ENCODE peak calls at places on chromosomes 16 and 17, in seven cellular contexts. O, L, K, P, X, A and E are unnamed samples.

GRCh38 chr17:45837603-45838002 is 7.1 kb upstream of the SPPL2C start:
- DNase-seq in X (no peak), O (peak), K (no peak), A (no peak), P (peak), L (no peak), E (no peak)

GRCh38 chr16:3731126-3731935 is 14.0 kb upstream of the TRAP1 start:
- DNase-seq in K (no peak), O (peak), X (no peak), A (no peak), P (peak), L (no peak), E (no peak)

GRCh38 chr17:39365252-39365651 is 36.2 kb downstream of the FBXL20 start:
- DNase-seq in X (no peak), P (no peak), A (no peak), O (no peak), L (no peak), K (no peak), E (no peak)

GRCh38 chr16:13441675-13442074 is 478.3 kb upstream of the ERCC4 start:
- DNase-seq in O (no peak), L (no peak), P (no peak), X (no peak), K (no peak), A (no peak), E (no peak)

GRCh38 chr16:2915196-2915929 is 3.6 kb downstream of the FLYWCH1 start:
- DNase-seq in P (no peak), K (no peak), X (no peak), O (peak), A (no peak), L (no peak), E (no peak)

GRCh38 chr17:1716912-1717695 is 6.9 kb upstream of the TLCD2 start:
- DNase-seq in L (peak), K (peak), P (peak), O (peak), X (peak), A (peak), E (peak)

GRCh38 chr17:50046179-50046578 is 9.7 kb upstream of the ITGA3 start:
- DNase-seq in O (no peak), P (no peak), A (no peak), X (no peak), L (no peak), K (no peak), E (no peak)

GRCh38 chr16:71367243-71367976 is 8.9 kb downstream of the CALB2 start:
- DNase-seq in K (peak), X (no peak), A (no peak), L (peak), P (no peak), O (no peak), E (peak)

GRCh38 chr17:39724731-39725130 is 5.6 kb downstream of the MIEN1 start:
- DNase-seq in L (no peak), O (peak), K (no peak), X (no peak), A (no peak), P (peak), E (no peak)

GRCh38 chr16:56257260-56257659 is 66.0 kb downstream of the GNAO1 start:
- DNase-seq in O (peak), K (no peak), X (peak), P (no peak), A (no peak), L (peak), E (no peak)

GRCh38 chr17:48037036-48037881 is at the start of gene COPZ2:
- DNase-seq in P (peak), O (peak), L (peak), A (peak), X (peak), K (peak), E (no peak)

DNA sequence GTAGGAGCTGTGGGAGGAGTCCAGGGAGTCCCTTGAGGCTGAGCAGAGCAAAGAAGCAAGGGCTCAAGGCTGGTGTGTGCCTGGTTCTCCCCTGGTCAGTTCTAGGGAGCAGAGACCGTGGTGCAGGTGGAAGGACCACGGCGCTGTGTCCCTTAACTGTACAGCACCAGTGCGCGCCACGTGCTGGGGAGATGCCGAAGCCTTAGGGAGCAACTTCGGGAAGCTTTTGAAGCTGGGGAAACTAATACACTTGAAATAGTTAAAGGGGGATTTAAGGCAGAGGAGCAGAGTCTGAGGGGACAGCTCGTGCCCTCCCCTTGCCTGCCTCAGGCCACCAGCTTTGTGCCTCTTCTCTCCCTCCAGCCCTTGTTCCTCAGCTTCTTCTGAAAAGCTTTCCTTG is 27.5 kb downstream of the MINK1 start:
- DNase-seq in L (no peak), A (no peak), O (no peak), P (no peak), K (no peak), X (no peak), E (no peak)
- H3K27ac ChIP-seq in L (no peak), A (no peak), O (peak), P (no peak), K (no peak), X (peak), E (no peak)

GRCh38 chr16:89490386-89491237 is at the start of gene ANKRD11:
- DNase-seq in P (peak), O (peak), K (peak), L (peak), A (peak), X (peak), E (peak)

GRCh38 chr16:89491238-89491869 is 993 bp upstream of the ANKRD11 start:
- DNase-seq in L (no peak), P (no peak), K (no peak), X (no peak), A (no peak), O (peak), E (no peak)

GRCh38 chr16:89489731-89490385 is 503 bp downstream of the ANKRD11 start:
- DNase-seq in K (no peak), L (no peak), X (no peak), A (no peak), P (peak), O (peak), E (no peak)

GRCh38 chr16:89493776-89494175 is 3.4 kb upstream of the ANKRD11 start:
- DNase-seq in K (no peak), X (no peak), P (no peak), O (peak), L (no peak), A (no peak), E (no peak)

GRCh38 chr16:89491974-89492687 is 1.8 kb upstream of the ANKRD11 start:
- DNase-seq in X (no peak), L (no peak), K (no peak), O (peak), A (no peak), P (no peak), E (no peak)
- H3K27ac ChIP-seq in X (no peak), L (no peak), K (peak), O (no peak), A (peak), P (no peak), E (no peak)

GRCh38 chr17:72477529-72477928 is 356.7 kb downstream of the SOX9 start:
- DNase-seq in P (peak), L (peak), O (no peak), A (no peak), K (peak), X (no peak), E (no peak)

GRCh38 chr17:72474740-72475477 is 354.1 kb downstream of the SOX9 start:
- DNase-seq in P (no peak), L (peak), X (no peak), A (no peak), O (no peak), K (peak), E (no peak)

GRCh38 chr17:72476575-72476986 is 355.8 kb downstream of the SOX9 start:
- DNase-seq in L (no peak), O (no peak), P (no peak), A (no peak), X (no peak), K (no peak), E (no peak)

GRCh38 chr17:72474243-72474642 is 353.4 kb downstream of the SOX9 start:
- DNase-seq in O (no peak), P (no peak), A (no peak), X (no peak), L (no peak), K (no peak), E (no peak)

DNA sequence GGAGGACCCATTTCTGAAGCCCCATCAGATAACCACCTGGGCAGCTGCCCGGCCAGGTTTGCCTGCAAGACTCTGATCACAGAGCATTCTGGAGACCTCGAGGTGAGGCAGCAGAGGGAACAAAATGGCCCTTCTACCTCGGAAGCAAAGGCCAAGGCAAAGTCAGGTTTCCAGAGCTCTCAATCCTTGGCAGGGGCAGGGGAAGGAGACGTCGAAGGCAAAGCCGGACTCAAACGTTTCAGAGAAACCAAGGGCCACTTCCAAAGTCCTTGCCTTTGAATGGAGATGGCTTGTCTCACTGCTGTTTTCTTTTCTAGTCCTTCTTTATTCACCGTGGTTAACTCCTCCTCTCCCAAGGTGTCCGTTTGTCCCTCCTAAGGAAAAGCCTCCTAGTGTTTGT is 355.3 kb downstream of the SOX9 start:
- DNase-seq in O (no peak), A (no peak), P (no peak), K (peak), X (no peak), L (no peak), E (no peak)
- H3K27ac ChIP-seq in O (no peak), A (no peak), P (peak), K (peak), X (no peak), L (peak), E (no peak)

GRCh38 chr17:79913896-79914812 is 74.9 kb upstream of the CBX4 start:
- DNase-seq in X (no peak), K (no peak), A (no peak), L (no peak), O (no peak), P (peak), E (no peak)

GRCh38 chr17:79914813-79915740 is 75.8 kb upstream of the CBX4 start:
- DNase-seq in L (no peak), X (no peak), O (no peak), A (no peak), K (no peak), P (peak), E (no peak)

GRCh38 chr17:79916506-79916905 is 77.3 kb upstream of the CBX4 start:
- DNase-seq in P (peak), X (no peak), O (no peak), K (no peak), A (no peak), L (no peak), E (no peak)

GRCh38 chr17:79916991-79917901 is 78.0 kb upstream of the CBX4 start:
- DNase-seq in K (no peak), O (no peak), A (no peak), L (no peak), P (peak), X (no peak), E (no peak)

GRCh38 chr17:79915850-79916430 is 76.7 kb upstream of the CBX4 start:
- DNase-seq in O (peak), K (peak), P (peak), X (peak), L (peak), A (no peak), E (peak)
- H3K27ac ChIP-seq in O (no peak), K (no peak), P (no peak), X (no peak), L (no peak), A (no peak), E (no peak)